ENCODE peak calls at places on chromosomes 2 and 18, in five cellular contexts. One of them, this sample, is unnamed.

GRCh38 chr2:172182624-172183023 is 79.9 kb upstream of the DLX2 start:
- DNase-seq in A673: no peak
- DNase-seq in non-pigmented ciliary epithelial cell: no peak
- DNase-seq in fibroblast of the aortic adventitia: no peak
- DNase-seq in GDM1: no peak
- DNase-seq in this sample: no peak

GRCh38 chr2:68811364-68811763 is 59.8 kb downstream of the BMP10 start:
- DNase-seq in A673: no peak
- DNase-seq in non-pigmented ciliary epithelial cell: no peak
- DNase-seq in fibroblast of the aortic adventitia: peak; percentile 58
- DNase-seq in GDM1: no peak
- DNase-seq in this sample: peak; percentile 33

GRCh38 chr2:43105586-43106562 is 120.5 kb downstream of the ZFP36L2 start:
- DNase-seq in A673: no peak
- DNase-seq in non-pigmented ciliary epithelial cell: no peak
- DNase-seq in fibroblast of the aortic adventitia: peak; percentile 83
- DNase-seq in GDM1: peak; percentile 89
- DNase-seq in this sample: peak; percentile 57

GRCh38 chr2:74267068-74267467 is 68.7 kb downstream of the MTHFD2 start:
- DNase-seq in A673: no peak
- DNase-seq in non-pigmented ciliary epithelial cell: no peak
- DNase-seq in fibroblast of the aortic adventitia: no peak
- DNase-seq in GDM1: no peak
- DNase-seq in this sample: no peak

GRCh38 chr2:128145651-128146050 is 54.7 kb downstream of the UGGT1 start:
- DNase-seq in A673: no peak
- DNase-seq in non-pigmented ciliary epithelial cell: no peak
- DNase-seq in fibroblast of the aortic adventitia: peak; percentile 5
- DNase-seq in GDM1: no peak
- DNase-seq in this sample: no peak

GRCh38 chr2:141041281-141041680 is 1089.5 kb downstream of the LRP1B start:
- DNase-seq in A673: no peak
- DNase-seq in non-pigmented ciliary epithelial cell: no peak
- DNase-seq in fibroblast of the aortic adventitia: no peak
- DNase-seq in GDM1: no peak
- DNase-seq in this sample: no peak

GRCh38 chr2:234334146-234334545 is 162.7 kb downstream of the ARL4C start:
- DNase-seq in A673: no peak
- DNase-seq in non-pigmented ciliary epithelial cell: no peak
- DNase-seq in fibroblast of the aortic adventitia: peak; percentile 20
- DNase-seq in GDM1: no peak
- DNase-seq in this sample: no peak

GRCh38 chr18:21703241-21703820 is 1.2 kb downstream of the ABHD3 start:
- DNase-seq in A673: peak; percentile 12
- DNase-seq in non-pigmented ciliary epithelial cell: no peak
- DNase-seq in fibroblast of the aortic adventitia: no peak
- DNase-seq in GDM1: no peak
- DNase-seq in this sample: no peak

GRCh38 chr2:5392658-5393057 is 299.5 kb upstream of the SOX11 start:
- DNase-seq in A673: peak; percentile 28
- DNase-seq in non-pigmented ciliary epithelial cell: no peak
- DNase-seq in fibroblast of the aortic adventitia: no peak
- DNase-seq in GDM1: no peak
- DNase-seq in this sample: no peak

GRCh38 chr2:222594679-222595078 is 61.2 kb downstream of the FARSB start:
- DNase-seq in A673: no peak
- DNase-seq in non-pigmented ciliary epithelial cell: peak; percentile 44
- DNase-seq in fibroblast of the aortic adventitia: peak; percentile 75
- DNase-seq in GDM1: no peak
- DNase-seq in this sample: peak; percentile 79

GRCh38 chr2:216666461-216667233 is 28.7 kb downstream of the IGFBP5 start:
- DNase-seq in A673: peak; percentile 82
- DNase-seq in non-pigmented ciliary epithelial cell: no peak
- DNase-seq in fibroblast of the aortic adventitia: peak; percentile 73
- DNase-seq in GDM1: peak; percentile 40
- DNase-seq in this sample: peak; percentile 70

GRCh38 chr2:241235396-241235795 is 46.9 kb downstream of the ANO7 start:
- DNase-seq in A673: no peak
- DNase-seq in non-pigmented ciliary epithelial cell: no peak
- DNase-seq in fibroblast of the aortic adventitia: no peak
- DNase-seq in GDM1: no peak
- DNase-seq in this sample: no peak

GRCh38 chr18:32244863-32245262 is 55.0 kb downstream of the MEP1B start:
- DNase-seq in A673: no peak
- DNase-seq in non-pigmented ciliary epithelial cell: no peak
- DNase-seq in fibroblast of the aortic adventitia: no peak
- DNase-seq in GDM1: no peak
- DNase-seq in this sample: no peak

GRCh38 chr2:226730487-226730886 is 69.1 kb downstream of the IRS1 start:
- DNase-seq in A673: no peak
- DNase-seq in non-pigmented ciliary epithelial cell: no peak
- DNase-seq in fibroblast of the aortic adventitia: peak; percentile 19
- DNase-seq in GDM1: no peak
- DNase-seq in this sample: no peak

GRCh38 chr2:65549262-65550036 is 117.0 kb upstream of the SPRED2 start:
- DNase-seq in A673: no peak
- DNase-seq in non-pigmented ciliary epithelial cell: no peak
- DNase-seq in fibroblast of the aortic adventitia: no peak
- DNase-seq in GDM1: no peak
- DNase-seq in this sample: no peak

GRCh38 chr2:70574102-70574501 is 20.5 kb upstream of the TGFA start:
- DNase-seq in A673: no peak
- DNase-seq in non-pigmented ciliary epithelial cell: no peak
- DNase-seq in fibroblast of the aortic adventitia: no peak
- DNase-seq in GDM1: no peak
- DNase-seq in this sample: no peak

GRCh38 chr2:118844261-118845004 is 3.0 kb downstream of the EN1 start:
- DNase-seq in A673: no peak
- DNase-seq in non-pigmented ciliary epithelial cell: no peak
- DNase-seq in fibroblast of the aortic adventitia: no peak
- DNase-seq in GDM1: no peak
- DNase-seq in this sample: peak; percentile 71

GRCh38 chr2:35410431-35411061 is 945.0 kb upstream of the CRIM1 start:
- DNase-seq in A673: peak; percentile 72
- DNase-seq in non-pigmented ciliary epithelial cell: no peak
- DNase-seq in fibroblast of the aortic adventitia: peak; percentile 18
- DNase-seq in GDM1: peak; percentile 13
- DNase-seq in this sample: peak; percentile 63

GRCh38 chr18:56402872-56403516 is 235.4 kb downstream of the TXNL1 start:
- DNase-seq in A673: peak; percentile 82
- DNase-seq in non-pigmented ciliary epithelial cell: peak; percentile 42
- DNase-seq in fibroblast of the aortic adventitia: peak; percentile 95
- DNase-seq in GDM1: no peak
- DNase-seq in this sample: peak; percentile 91

This sample was measured in GM23248.